ENCODE peak calls at places on chromosome 12, in six cellular contexts. One of them, this sample, is unnamed.

GRCh38 chr12:50275545-50275944 is 7.8 kb downstream of the LIMA1 start:
- DNase-seq in psoas muscle: no peak
- DNase-seq in GM12878: no peak
- DNase-seq in IMR-90: no peak
- DNase-seq in sigmoid colon: no peak
- DNase-seq in heart left ventricle: peak; percentile 67
- DNase-seq in this sample: peak; percentile 47

GRCh38 chr12:57093412-57094193 is 4.7 kb downstream of the NAB2 start:
- DNase-seq in IMR-90: peak; percentile 90
- DNase-seq in psoas muscle: peak; percentile 78
- DNase-seq in sigmoid colon: peak; percentile 94
- DNase-seq in heart left ventricle: peak; percentile 79
- DNase-seq in GM12878: no peak
- DNase-seq in this sample: peak; percentile 84

GRCh38 chr12:53552346-53553327 is 45.4 kb upstream of the NPFF start:
- DNase-seq in heart left ventricle: no peak
- DNase-seq in sigmoid colon: no peak
- DNase-seq in IMR-90: no peak
- DNase-seq in GM12878: no peak
- DNase-seq in psoas muscle: no peak
- DNase-seq in this sample: no peak

GRCh38 chr12:6197996-6198395 is 2.2 kb upstream of the CD9 start:
- DNase-seq in sigmoid colon: no peak
- DNase-seq in IMR-90: no peak
- DNase-seq in heart left ventricle: no peak
- DNase-seq in psoas muscle: no peak
- DNase-seq in GM12878: no peak
- DNase-seq in this sample: no peak

GRCh38 chr12:127485528-127485927 is 781.4 kb upstream of the TMEM132C start:
- DNase-seq in psoas muscle: no peak
- DNase-seq in heart left ventricle: no peak
- DNase-seq in IMR-90: peak; percentile 86
- DNase-seq in sigmoid colon: no peak
- DNase-seq in GM12878: no peak
- DNase-seq in this sample: peak; percentile 26

GRCh38 chr12:18462437-18462836 is 201.1 kb downstream of the PIK3C2G start:
- DNase-seq in sigmoid colon: no peak
- DNase-seq in psoas muscle: no peak
- DNase-seq in IMR-90: peak; percentile 79
- DNase-seq in GM12878: no peak
- DNase-seq in heart left ventricle: no peak
- DNase-seq in this sample: peak; percentile 23

GRCh38 chr12:127810026-127810425 is 456.9 kb upstream of the TMEM132C start:
- DNase-seq in IMR-90: no peak
- DNase-seq in sigmoid colon: no peak
- DNase-seq in heart left ventricle: no peak
- DNase-seq in GM12878: no peak
- DNase-seq in psoas muscle: no peak
- DNase-seq in this sample: no peak

GRCh38 chr12:62123721-62124203 is 136.4 kb upstream of the USP15 start:
- DNase-seq in psoas muscle: no peak
- DNase-seq in heart left ventricle: no peak
- DNase-seq in GM12878: no peak
- DNase-seq in IMR-90: peak; percentile 56
- DNase-seq in sigmoid colon: no peak
- DNase-seq in this sample: peak; percentile 49

GRCh38 chr12:7289743-7290142 is 14.1 kb upstream of the ACSM4 start:
- DNase-seq in sigmoid colon: no peak
- DNase-seq in GM12878: no peak
- DNase-seq in psoas muscle: no peak
- DNase-seq in IMR-90: no peak
- DNase-seq in heart left ventricle: no peak
- DNase-seq in this sample: no peak

GRCh38 chr12:122849352-122850047 is 14.2 kb downstream of the HIP1R start:
- DNase-seq in psoas muscle: peak; percentile 57
- DNase-seq in heart left ventricle: peak; percentile 76
- DNase-seq in sigmoid colon: no peak
- DNase-seq in IMR-90: no peak
- DNase-seq in GM12878: no peak
- DNase-seq in this sample: peak; percentile 12

GRCh38 chr12:51923506-51924365 is 16.4 kb downstream of the ACVRL1 start:
- DNase-seq in heart left ventricle: peak; percentile 66
- DNase-seq in psoas muscle: peak; percentile 88
- DNase-seq in sigmoid colon: peak; percentile 79
- DNase-seq in GM12878: no peak
- DNase-seq in IMR-90: no peak
- DNase-seq in this sample: no peak

GRCh38 chr12:84561362-84561761 is 351.2 kb downstream of the SLC6A15 start:
- DNase-seq in sigmoid colon: no peak
- DNase-seq in IMR-90: no peak
- DNase-seq in heart left ventricle: no peak
- DNase-seq in psoas muscle: no peak
- DNase-seq in GM12878: no peak
- DNase-seq in this sample: no peak

GRCh38 chr12:78700565-78700964 is 164.0 kb upstream of the SYT1 start:
- DNase-seq in sigmoid colon: no peak
- DNase-seq in heart left ventricle: no peak
- DNase-seq in IMR-90: no peak
- DNase-seq in GM12878: no peak
- DNase-seq in psoas muscle: no peak
- DNase-seq in this sample: no peak

GRCh38 chr12:122371475-122372045 is 50.9 kb downstream of the CLIP1 start:
- DNase-seq in heart left ventricle: no peak
- DNase-seq in GM12878: no peak
- DNase-seq in IMR-90: no peak
- DNase-seq in psoas muscle: no peak
- DNase-seq in sigmoid colon: no peak
- DNase-seq in this sample: no peak

GRCh38 chr12:48881652-48882324 is 16.1 kb upstream of the RND1 start:
- DNase-seq in psoas muscle: no peak
- DNase-seq in heart left ventricle: no peak
- DNase-seq in IMR-90: no peak
- DNase-seq in sigmoid colon: no peak
- DNase-seq in GM12878: no peak
- DNase-seq in this sample: no peak
- H3K4me3 ChIP-seq in psoas muscle: peak overlapping the region; percentile 38
- H3K4me3 ChIP-seq in heart left ventricle: no peak overlapping the region
- H3K4me3 ChIP-seq in IMR-90: no peak overlapping the region
- H3K4me3 ChIP-seq in sigmoid colon: peak overlapping the region; percentile 2
- H3K4me3 ChIP-seq in GM12878: no peak overlapping the region
- H3K4me3 ChIP-seq in this sample: no peak overlapping the region

DNA sequence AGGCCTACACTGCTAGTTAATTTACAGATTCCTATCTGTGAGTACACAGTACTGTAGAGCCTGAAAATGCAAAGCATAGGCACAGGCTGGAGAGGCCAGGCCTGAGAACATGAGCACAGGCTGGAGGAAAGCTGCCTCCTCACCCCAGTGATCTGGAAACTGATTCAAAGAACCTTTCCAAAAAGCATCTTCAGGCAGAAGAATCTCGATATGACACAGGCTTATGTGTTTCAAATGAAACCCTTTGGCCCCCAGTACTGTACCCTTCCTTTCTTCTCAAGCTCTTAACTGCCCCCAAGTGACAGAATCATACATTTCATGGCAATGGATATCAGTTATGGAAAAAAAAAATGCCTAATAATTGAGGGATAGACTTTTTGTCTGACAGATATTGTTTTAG is 122.0 kb downstream of the KCNC2 start:
- DNase-seq in heart left ventricle: no peak
- DNase-seq in psoas muscle: no peak
- DNase-seq in sigmoid colon: no peak
- DNase-seq in GM12878: no peak
- DNase-seq in IMR-90: no peak
- DNase-seq in this sample: no peak
- TF ChIP-seq CTCF in heart left ventricle: no peak
- TF ChIP-seq CTCF in psoas muscle: no peak
- TF ChIP-seq CTCF in sigmoid colon: no peak
- TF ChIP-seq CTCF in GM12878: no peak
- TF ChIP-seq CTCF in IMR-90: no peak
- TF ChIP-seq CTCF in this sample: no peak

DNA sequence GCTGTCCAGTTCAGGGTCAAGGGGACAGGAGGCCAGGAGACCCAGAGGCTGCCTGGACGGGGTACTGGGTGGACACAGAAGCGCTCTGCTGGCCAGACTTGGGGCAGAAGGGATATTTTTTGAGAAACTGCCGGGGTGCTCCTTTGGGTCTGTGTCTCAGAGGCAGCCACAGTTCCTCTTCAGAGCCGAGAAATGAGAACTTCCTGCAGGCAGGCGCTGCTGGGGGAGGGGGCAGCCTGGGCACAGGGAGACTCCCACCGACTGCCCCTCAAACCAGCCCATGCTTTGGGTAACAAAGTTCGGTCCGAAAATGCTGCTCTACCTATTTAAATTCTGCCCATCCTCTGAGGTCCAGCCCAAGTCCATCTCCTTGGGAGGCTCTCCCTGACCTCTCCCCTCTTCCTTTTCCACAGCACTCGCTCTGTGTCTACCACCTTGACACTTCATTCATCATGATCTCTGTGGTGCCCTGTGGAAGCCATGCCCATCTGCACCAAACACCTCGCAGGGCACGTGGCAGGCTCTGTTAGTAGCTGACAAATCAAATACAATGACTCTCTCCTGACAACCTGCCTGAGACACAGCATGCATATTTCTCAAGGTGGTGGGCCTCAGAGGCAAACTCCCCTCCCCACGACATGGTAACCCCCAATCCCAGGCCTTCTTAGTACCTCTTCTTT is 16.4 kb downstream of the HDAC7 start:
- DNase-seq in GM12878: no peak
- DNase-seq in psoas muscle: no peak
- DNase-seq in heart left ventricle: no peak
- DNase-seq in IMR-90: no peak
- DNase-seq in sigmoid colon: no peak
- DNase-seq in this sample: no peak
- H3K4me1 ChIP-seq in GM12878: peaks cover 27% of the 10 kb centered on the region
- H3K4me1 ChIP-seq in psoas muscle: peaks cover 98% of the 10 kb centered on the region
- H3K4me1 ChIP-seq in heart left ventricle: peaks cover 100% of the 10 kb centered on the region
- H3K4me1 ChIP-seq in IMR-90: peaks cover 49% of the 10 kb centered on the region
- H3K4me1 ChIP-seq in sigmoid colon: peaks cover 100% of the 10 kb centered on the region
- H3K4me1 ChIP-seq in this sample: peaks cover 49% of the 10 kb centered on the region

DNA sequence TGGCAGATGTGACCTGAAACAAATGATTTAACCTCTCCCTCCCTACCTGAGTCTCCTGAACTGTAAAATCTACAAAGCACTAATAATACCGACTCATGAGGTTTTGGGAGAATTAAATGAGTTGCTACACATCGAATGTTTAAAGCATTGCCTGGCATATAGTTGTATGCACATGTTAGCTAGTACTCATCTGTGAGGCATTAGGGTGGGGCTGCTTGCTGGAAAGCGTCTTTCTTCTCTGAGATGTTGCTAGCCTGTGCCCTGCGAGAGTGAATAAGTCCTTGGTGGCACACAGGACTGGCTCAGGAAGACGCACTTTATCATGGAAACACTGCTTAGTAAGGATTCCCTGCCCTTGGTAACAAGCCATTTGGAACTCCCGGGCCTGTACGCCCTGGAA is 6.1 kb downstream of the RAPGEF3 start:
- DNase-seq in GM12878: no peak
- DNase-seq in sigmoid colon: no peak
- DNase-seq in psoas muscle: no peak
- DNase-seq in heart left ventricle: no peak
- DNase-seq in IMR-90: peak; percentile 57
- DNase-seq in this sample: no peak
- H3K4me3 ChIP-seq in GM12878: no peak overlapping the region
- H3K4me3 ChIP-seq in sigmoid colon: no peak overlapping the region
- H3K4me3 ChIP-seq in psoas muscle: no peak overlapping the region
- H3K4me3 ChIP-seq in heart left ventricle: no peak overlapping the region
- H3K4me3 ChIP-seq in IMR-90: no peak overlapping the region
- H3K4me3 ChIP-seq in this sample: no peak overlapping the region

DNA sequence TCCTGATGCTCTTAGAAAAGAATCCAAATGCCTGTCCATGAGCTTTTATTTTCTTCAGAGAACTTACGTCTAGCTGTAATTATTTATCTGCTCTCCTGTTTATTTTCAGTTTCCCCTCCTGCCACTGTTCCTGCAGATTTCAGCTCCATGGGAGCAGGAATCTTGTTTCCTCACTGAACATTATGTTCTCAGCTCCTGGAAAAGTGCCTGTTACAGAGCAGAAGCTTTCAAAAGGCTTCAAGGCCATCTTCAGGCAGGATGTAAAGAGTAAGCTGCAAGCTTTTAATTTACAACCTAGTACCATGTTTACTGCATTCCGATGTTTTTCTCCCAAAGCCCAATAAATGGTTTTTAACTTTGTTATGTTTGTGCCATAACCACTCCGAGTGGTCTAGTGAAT is 98.4 kb upstream of the BTG1 start:
- DNase-seq in heart left ventricle: no peak
- DNase-seq in IMR-90: peak; percentile 6
- DNase-seq in GM12878: no peak
- DNase-seq in sigmoid colon: peak; percentile 73
- DNase-seq in psoas muscle: no peak
- DNase-seq in this sample: peak; percentile 39
- TF ChIP-seq CTCF in heart left ventricle: no peak
- TF ChIP-seq CTCF in IMR-90: no peak
- TF ChIP-seq CTCF in GM12878: no peak
- TF ChIP-seq CTCF in sigmoid colon: no peak
- TF ChIP-seq CTCF in psoas muscle: no peak
- TF ChIP-seq CTCF in this sample: no peak

DNA sequence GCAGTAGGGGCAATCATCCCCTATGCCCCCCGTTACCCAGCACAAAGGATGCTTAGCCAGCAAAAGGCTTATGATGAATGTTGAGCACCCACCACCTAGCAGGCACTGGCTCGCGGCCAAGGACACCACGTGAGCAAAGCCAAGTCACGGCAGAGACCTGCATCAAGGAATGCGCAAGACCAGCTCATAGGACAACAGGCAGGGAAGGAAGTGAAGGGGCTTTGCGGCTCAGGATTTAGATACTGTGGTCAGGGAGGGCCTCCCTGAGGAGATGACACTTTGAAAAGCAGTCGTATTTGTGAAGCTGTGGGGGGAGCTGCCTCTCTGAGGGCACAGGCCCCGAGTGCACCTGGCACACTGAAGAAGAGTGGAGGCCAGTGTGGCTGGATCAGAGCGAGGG is 32.8 kb downstream of the SH2B3 start:
- DNase-seq in IMR-90: peak; percentile 51
- DNase-seq in psoas muscle: no peak
- DNase-seq in sigmoid colon: no peak
- DNase-seq in GM12878: no peak
- DNase-seq in heart left ventricle: peak; percentile 53
- DNase-seq in this sample: peak; percentile 53
- H3K4me1 ChIP-seq in IMR-90: peaks cover 35% of the 10 kb centered on the region
- H3K4me1 ChIP-seq in psoas muscle: peaks cover 45% of the 10 kb centered on the region
- H3K4me1 ChIP-seq in sigmoid colon: peaks cover 59% of the 10 kb centered on the region
- H3K4me1 ChIP-seq in GM12878: peaks cover 93% of the 10 kb centered on the region
- H3K4me1 ChIP-seq in heart left ventricle: peaks cover 99% of the 10 kb centered on the region
- H3K4me1 ChIP-seq in this sample: peaks cover 30% of the 10 kb centered on the region

GRCh38 chr12:45895961-45896360 is 94.4 kb downstream of the SCAF11 start:
- DNase-seq in GM12878: no peak
- DNase-seq in IMR-90: no peak
- DNase-seq in heart left ventricle: no peak
- DNase-seq in psoas muscle: no peak
- DNase-seq in sigmoid colon: no peak
- DNase-seq in this sample: no peak
- H3K4me3 ChIP-seq in GM12878: no peak overlapping the region
- H3K4me3 ChIP-seq in IMR-90: no peak overlapping the region
- H3K4me3 ChIP-seq in heart left ventricle: no peak overlapping the region
- H3K4me3 ChIP-seq in psoas muscle: no peak overlapping the region
- H3K4me3 ChIP-seq in sigmoid colon: no peak overlapping the region
- H3K4me3 ChIP-seq in this sample: no peak overlapping the region

GRCh38 chr12:66903782-66904396 is 225.0 kb upstream of the GRIP1 start:
- DNase-seq in sigmoid colon: no peak
- DNase-seq in GM12878: no peak
- DNase-seq in psoas muscle: no peak
- DNase-seq in heart left ventricle: no peak
- DNase-seq in IMR-90: no peak
- DNase-seq in this sample: no peak
- TF ChIP-seq CTCF in sigmoid colon: peak; percentile 23
- TF ChIP-seq CTCF in GM12878: no peak
- TF ChIP-seq CTCF in psoas muscle: no peak
- TF ChIP-seq CTCF in heart left ventricle: no peak
- TF ChIP-seq CTCF in IMR-90: no peak
- TF ChIP-seq CTCF in this sample: no peak